ENCODE peak calls at places on chromosome 13, in ten cellular contexts. F is RKO; Q is activated CD4-positive, CD25-positive, alpha-beta regulatory T cell treated with anti-CD3 and anti-CD28 coated beads, Interleukin-2, amount 50 U/mL, for 16 hours; S is GF-D8; L is NCI-H1105; M is KG1; N is GM12865; A is GOT3; K is amniotic epithelial cell; D is Ammon's horn. O is an unnamed sample.

GRCh38 chr13:99151516-99151915 is 49.1 kb upstream of the UBAC2 start:
- DNase-seq in F (peak), Q (no peak), S (no peak), L (no peak), M (no peak), N (peak), A (no peak), K (peak), D (no peak), O (peak)

GRCh38 chr13:49859568-49859967 is 67.1 kb upstream of the KPNA3 start:
- DNase-seq in F (peak), Q (no peak), S (no peak), L (no peak), M (no peak), N (no peak), A (peak), K (peak), D (no peak), O (peak)

GRCh38 chr13:67094952-67095351 is 135.2 kb downstream of the PCDH9 start:
- DNase-seq in F (no peak), Q (no peak), S (no peak), L (no peak), M (no peak), N (no peak), A (no peak), K (peak), D (no peak), O (peak)

GRCh38 chr13:107835339-107836018 is 379.9 kb downstream of the LIG4 start:
- DNase-seq in F (no peak), Q (no peak), S (no peak), L (no peak), M (no peak), N (no peak), A (no peak), K (peak), D (no peak), O (peak)

GRCh38 chr13:46386996-46387851 is at the start of gene RUBCNL:
- DNase-seq in F (peak), Q (no peak), S (no peak), L (peak), M (no peak), N (peak), A (no peak), K (peak), D (peak), O (peak)

GRCh38 chr13:44508562-44509062 is 67.5 kb downstream of the TSC22D1 start:
- DNase-seq in F (no peak), Q (no peak), S (no peak), L (no peak), M (no peak), N (no peak), A (no peak), K (no peak), D (no peak), O (no peak)

GRCh38 chr13:31772231-31772630 is 32.9 kb downstream of the RXFP2 start:
- DNase-seq in F (no peak), Q (no peak), S (no peak), L (no peak), M (no peak), N (no peak), A (no peak), K (no peak), D (no peak), O (peak)

GRCh38 chr13:24671367-24672117 is 8.7 kb upstream of the ATP12A start:
- DNase-seq in F (peak), Q (no peak), S (no peak), L (no peak), M (peak), N (peak), A (peak), K (peak), D (peak), O (peak)

GRCh38 chr13:63184693-63185092 is 1769.0 kb upstream of the PCDH20 start:
- DNase-seq in F (peak), Q (no peak), S (no peak), L (no peak), M (no peak), N (no peak), A (no peak), K (peak), D (no peak), O (peak)

GRCh38 chr13:33349996-33350826 is 64.7 kb upstream of the STARD13 start:
- DNase-seq in F (peak), Q (no peak), S (no peak), L (no peak), M (no peak), N (no peak), A (no peak), K (peak), D (peak), O (peak)

GRCh38 chr13:88153353-88153752 is 482.2 kb downstream of the SLITRK5 start:
- DNase-seq in F (no peak), Q (no peak), S (no peak), L (no peak), M (no peak), N (no peak), A (no peak), K (no peak), D (no peak), O (no peak)

GRCh38 chr13:89969996-89970709 is 1377.3 kb upstream of the MIR17HG start:
- DNase-seq in F (no peak), Q (no peak), S (no peak), L (no peak), M (no peak), N (no peak), A (no peak), K (peak), D (no peak), O (no peak)

GRCh38 chr13:47794963-47795362 is 206.1 kb downstream of the SUCLA2 start:
- DNase-seq in F (peak), Q (no peak), S (no peak), L (no peak), M (no peak), N (peak), A (no peak), K (no peak), D (no peak), O (no peak)

GRCh38 chr13:106507560-106508274 is 27.7 kb downstream of the EFNB2 start:
- DNase-seq in F (no peak), Q (no peak), S (peak), L (no peak), M (no peak), N (peak), A (no peak), K (peak), D (no peak), O (peak)

GRCh38 chr13:23159205-23159586 is 21.6 kb upstream of the SGCG start:
- DNase-seq in F (no peak), Q (no peak), S (no peak), L (no peak), M (peak), N (peak), A (no peak), K (peak), D (no peak), O (peak)

GRCh38 chr13:46668302-46668720 is 115.3 kb downstream of the LRCH1 start:
- DNase-seq in F (no peak), Q (no peak), S (peak), L (no peak), M (peak), N (peak), A (no peak), K (peak), D (peak), O (peak)

GRCh38 chr13:95553614-95554385 is 1.3 kb downstream of the CLDN10 start:
- DNase-seq in F (no peak), Q (no peak), S (no peak), L (no peak), M (peak), N (no peak), A (no peak), K (peak), D (no peak), O (no peak)

GRCh38 chr13:74047925-74048324 is 86.3 kb downstream of the KLF12 start:
- DNase-seq in F (no peak), Q (no peak), S (no peak), L (no peak), M (no peak), N (no peak), A (no peak), K (no peak), D (no peak), O (peak)

GRCh38 chr13:80341098-80341701 is at the start of gene SPRY2:
- DNase-seq in F (peak), Q (no peak), S (peak), L (peak), M (peak), N (peak), A (peak), K (peak), D (peak), O (peak)

GRCh38 chr13:93029536-93029935 is 197.1 kb upstream of the GPC6 start:
- DNase-seq in F (no peak), Q (no peak), S (no peak), L (no peak), M (no peak), N (no peak), A (no peak), K (peak), D (no peak), O (peak)

GRCh38 chr13:19864339-19865309 is 1.2 kb upstream of the ZMYM5 start:
- DNase-seq in F (peak), Q (peak), S (peak), L (peak), M (peak), N (peak), A (peak), K (peak), D (peak), O (peak)

GRCh38 chr13:76609643-76610042 is 276.6 kb downstream of the KCTD12 start:
- DNase-seq in F (no peak), Q (no peak), S (no peak), L (no peak), M (no peak), N (no peak), A (no peak), K (no peak), D (peak), O (no peak)

GRCh38 chr13:40484981-40485380 is 181.5 kb downstream of the FOXO1 start:
- DNase-seq in F (no peak), Q (no peak), S (no peak), L (no peak), M (no peak), N (no peak), A (no peak), K (no peak), D (no peak), O (no peak)

GRCh38 chr13:36815069-36815468 is 4.0 kb upstream of the RFXAP start:
- DNase-seq in F (peak), Q (no peak), S (no peak), L (no peak), M (no peak), N (peak), A (no peak), K (no peak), D (no peak), O (no peak)

GRCh38 chr13:42017264-42017663 is 31.2 kb upstream of the DGKH start:
- DNase-seq in F (no peak), Q (no peak), S (no peak), L (no peak), M (no peak), N (no peak), A (no peak), K (no peak), D (no peak), O (no peak)

GRCh38 chr13:61477619-61478018 is 62.0 kb upstream of the PCDH20 start:
- DNase-seq in F (no peak), Q (no peak), S (no peak), L (no peak), M (no peak), N (no peak), A (no peak), K (no peak), D (no peak), O (no peak)

GRCh38 chr13:95624020-95624419 is 20.5 kb downstream of the DZIP1 start:
- DNase-seq in F (peak), Q (no peak), S (no peak), L (no peak), M (peak), N (peak), A (no peak), K (peak), D (peak), O (peak)

GRCh38 chr13:113113846-113114271 is 8.3 kb downstream of the F7 start:
- DNase-seq in F (no peak), Q (no peak), S (no peak), L (no peak), M (no peak), N (no peak), A (no peak), K (no peak), D (no peak), O (no peak)

GRCh38 chr13:28529836-28530235 is 34.9 kb upstream of the FLT1 start:
- DNase-seq in F (no peak), Q (no peak), S (no peak), L (no peak), M (no peak), N (no peak), A (no peak), K (no peak), D (no peak), O (no peak)

GRCh38 chr13:85140192-85140591 is 659.0 kb downstream of the SLITRK6 start:
- DNase-seq in F (no peak), Q (no peak), S (no peak), L (no peak), M (no peak), N (no peak), A (no peak), K (no peak), D (no peak), O (no peak)

GRCh38 chr13:99085846-99086148 is 107.9 kb upstream of the DOCK9 start:
- DNase-seq in F (no peak), Q (no peak), S (no peak), L (no peak), M (no peak), N (no peak), A (no peak), K (no peak), D (peak), O (no peak)

GRCh38 chr13:113557013-113557412 is 27.5 kb upstream of the TFDP1 start:
- DNase-seq in F (no peak), Q (no peak), S (no peak), L (no peak), M (no peak), N (no peak), A (no peak), K (no peak), D (no peak), O (no peak)

GRCh38 chr13:80050252-80050651 is 290.7 kb downstream of the SPRY2 start:
- DNase-seq in F (no peak), Q (no peak), S (no peak), L (no peak), M (no peak), N (no peak), A (no peak), K (no peak), D (no peak), O (no peak)

GRCh38 chr13:101916108-101916757 is 463.8 kb downstream of the ITGBL1 start:
- DNase-seq in F (no peak), Q (no peak), S (no peak), L (peak), M (no peak), N (no peak), A (no peak), K (peak), D (peak), O (peak)

O was measured in fibroblast of lung.